ENCODE peak calls at places on chromosomes 5 and 9, in seven cellular contexts. One of them, this sample, is unnamed.

GRCh38 chr9:136695435-136695895 is 8.2 kb upstream of the AGPAT2 start:
- DNase-seq in H1: no peak
- DNase-seq in K562: no peak
- DNase-seq in HepG2: no peak
- DNase-seq in GM12878: no peak
- DNase-seq in SK-N-SH: no peak
- DNase-seq in HCT116: peak
- DNase-seq in this sample: peak

GRCh38 chr5:61053937-61054336 is 108.3 kb downstream of the SMIM15 start:
- DNase-seq in H1: no peak
- DNase-seq in SK-N-SH: no peak
- DNase-seq in HCT116: no peak
- DNase-seq in GM12878: no peak
- DNase-seq in K562: no peak
- DNase-seq in HepG2: peak
- DNase-seq in this sample: no peak

GRCh38 chr5:135569755-135570452 is 8.9 kb downstream of the CXCL14 start:
- DNase-seq in SK-N-SH: peak
- DNase-seq in HCT116: peak
- DNase-seq in H1: no peak
- DNase-seq in HepG2: peak
- DNase-seq in GM12878: no peak
- DNase-seq in K562: peak
- DNase-seq in this sample: peak

GRCh38 chr9:122389799-122390481 is 19.1 kb downstream of the PTGS1 start:
- DNase-seq in HepG2: no peak
- DNase-seq in K562: no peak
- DNase-seq in HCT116: no peak
- DNase-seq in H1: no peak
- DNase-seq in GM12878: no peak
- DNase-seq in SK-N-SH: no peak
- DNase-seq in this sample: peak

GRCh38 chr9:26650325-26650724 is 242.3 kb downstream of the CAAP1 start:
- DNase-seq in H1: no peak
- DNase-seq in HepG2: no peak
- DNase-seq in HCT116: no peak
- DNase-seq in SK-N-SH: no peak
- DNase-seq in GM12878: no peak
- DNase-seq in K562: no peak
- DNase-seq in this sample: no peak

GRCh38 chr9:15160673-15161072 is 146.3 kb downstream of the TTC39B start:
- DNase-seq in HCT116: no peak
- DNase-seq in SK-N-SH: no peak
- DNase-seq in HepG2: no peak
- DNase-seq in K562: no peak
- DNase-seq in GM12878: no peak
- DNase-seq in H1: no peak
- DNase-seq in this sample: no peak

GRCh38 chr9:137306546-137307254 is 4.6 kb upstream of the NRARP start:
- DNase-seq in GM12878: no peak
- DNase-seq in K562: no peak
- DNase-seq in HCT116: no peak
- DNase-seq in SK-N-SH: peak
- DNase-seq in HepG2: no peak
- DNase-seq in H1: no peak
- DNase-seq in this sample: no peak

GRCh38 chr9:32968101-32969011 is 33.1 kb downstream of the APTX start:
- DNase-seq in HCT116: peak
- DNase-seq in K562: peak
- DNase-seq in SK-N-SH: peak
- DNase-seq in H1: no peak
- DNase-seq in GM12878: no peak
- DNase-seq in HepG2: peak
- DNase-seq in this sample: peak

GRCh38 chr5:135320718-135321484 is 78.1 kb downstream of the MACROH2A1 start:
- DNase-seq in GM12878: no peak
- DNase-seq in K562: no peak
- DNase-seq in SK-N-SH: no peak
- DNase-seq in H1: no peak
- DNase-seq in HCT116: no peak
- DNase-seq in HepG2: no peak
- DNase-seq in this sample: no peak

GRCh38 chr5:35939639-35940038 is 1.2 kb upstream of the CAPSL start:
- DNase-seq in H1: no peak
- DNase-seq in SK-N-SH: no peak
- DNase-seq in HCT116: no peak
- DNase-seq in GM12878: no peak
- DNase-seq in K562: no peak
- DNase-seq in HepG2: no peak
- DNase-seq in this sample: no peak

GRCh38 chr9:136326777-136327312 is 494 bp upstream of the GPSM1 start:
- DNase-seq in GM12878: no peak
- DNase-seq in K562: no peak
- DNase-seq in SK-N-SH: no peak
- DNase-seq in HCT116: no peak
- DNase-seq in HepG2: no peak
- DNase-seq in H1: no peak
- DNase-seq in this sample: no peak

GRCh38 chr9:115015018-115015635 is 84.7 kb upstream of the TNFSF8 start:
- DNase-seq in GM12878: no peak
- DNase-seq in HCT116: peak
- DNase-seq in SK-N-SH: peak
- DNase-seq in HepG2: peak
- DNase-seq in K562: peak
- DNase-seq in H1: peak
- DNase-seq in this sample: peak

DNA sequence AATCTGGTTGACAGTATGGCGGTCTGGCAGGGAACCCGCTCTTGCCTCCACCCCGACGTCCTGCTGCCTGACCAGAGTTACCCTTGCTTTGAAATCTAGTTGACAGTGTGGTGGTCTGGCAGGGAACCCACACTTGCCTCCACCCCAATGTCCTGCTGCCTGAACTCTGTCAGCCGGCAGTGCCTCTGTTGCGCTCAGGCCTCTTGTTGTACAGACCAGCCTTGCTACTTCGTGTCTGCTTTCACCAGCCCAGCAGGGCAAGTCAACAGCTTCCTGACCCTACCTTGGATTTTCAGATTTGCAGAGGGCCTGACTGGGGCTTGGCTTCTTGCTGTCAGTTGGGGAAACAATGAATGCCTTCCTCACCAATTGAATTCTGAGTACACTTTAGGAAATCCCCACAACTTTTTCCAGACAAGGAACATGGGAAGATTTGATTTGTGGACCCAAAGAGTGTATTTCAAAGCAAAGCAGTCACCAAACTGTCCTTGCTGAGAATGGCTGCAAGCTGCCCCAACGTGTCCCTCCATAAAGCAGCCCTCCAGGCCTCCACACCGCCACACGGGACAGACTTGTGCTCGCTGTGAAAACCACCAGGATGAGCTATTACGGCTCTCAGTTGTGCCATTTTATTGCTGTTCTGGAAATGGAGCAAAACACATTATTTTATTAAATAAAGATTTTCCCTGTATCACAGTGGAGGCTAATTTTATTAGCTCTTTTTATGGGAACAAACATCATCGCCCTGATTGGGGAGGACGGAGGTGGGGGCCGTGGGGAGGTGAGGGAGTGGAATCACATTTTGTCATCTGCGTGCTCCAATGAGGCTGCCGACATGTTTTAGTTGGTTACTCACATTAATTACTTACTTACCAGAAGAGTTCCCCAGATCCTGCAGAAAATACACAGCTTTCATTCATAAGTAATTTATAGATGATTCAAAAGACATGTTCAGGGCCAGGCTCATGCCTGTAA is 189.3 kb downstream of the AOPEP start:
- DNase-seq in SK-N-SH: no peak
- DNase-seq in GM12878: no peak
- DNase-seq in HCT116: no peak
- DNase-seq in H1: no peak
- DNase-seq in HepG2: no peak
- DNase-seq in K562: no peak
- DNase-seq in this sample: no peak
- TF ChIP-seq JUND in SK-N-SH: no peak
- TF ChIP-seq JUND in GM12878: no peak
- TF ChIP-seq JUND in HCT116: no peak
- TF ChIP-seq JUND in H1: no peak
- TF ChIP-seq JUND in HepG2: no peak
- TF ChIP-seq JUND in K562: no peak
- TF ChIP-seq JUND in this sample: no peak

GRCh38 chr9:134661791-134662142 is 20.2 kb downstream of the COL5A1 start:
- DNase-seq in H1: no peak
- DNase-seq in HepG2: no peak
- DNase-seq in K562: no peak
- DNase-seq in HCT116: no peak
- DNase-seq in GM12878: no peak
- DNase-seq in SK-N-SH: peak
- DNase-seq in this sample: no peak

GRCh38 chr9:134663753-134664415 is 22.3 kb downstream of the COL5A1 start:
- DNase-seq in GM12878: no peak
- DNase-seq in K562: no peak
- DNase-seq in HCT116: no peak
- DNase-seq in HepG2: no peak
- DNase-seq in SK-N-SH: no peak
- DNase-seq in H1: no peak
- DNase-seq in this sample: no peak

GRCh38 chr9:134661299-134661698 is 19.7 kb downstream of the COL5A1 start:
- DNase-seq in HCT116: no peak
- DNase-seq in H1: no peak
- DNase-seq in HepG2: no peak
- DNase-seq in GM12878: no peak
- DNase-seq in K562: no peak
- DNase-seq in SK-N-SH: no peak
- DNase-seq in this sample: no peak

GRCh38 chr9:134663084-134663483 is 21.5 kb downstream of the COL5A1 start:
- DNase-seq in H1: no peak
- DNase-seq in K562: no peak
- DNase-seq in HepG2: no peak
- DNase-seq in SK-N-SH: no peak
- DNase-seq in GM12878: no peak
- DNase-seq in HCT116: no peak
- DNase-seq in this sample: no peak

GRCh38 chr9:134662143-134662876 is 20.7 kb downstream of the COL5A1 start:
- DNase-seq in K562: no peak
- DNase-seq in GM12878: no peak
- DNase-seq in HCT116: no peak
- DNase-seq in SK-N-SH: peak
- DNase-seq in H1: no peak
- DNase-seq in HepG2: no peak
- DNase-seq in this sample: no peak
- TF ChIP-seq JUND in K562: no peak
- TF ChIP-seq JUND in GM12878: no peak
- TF ChIP-seq JUND in HCT116: no peak
- TF ChIP-seq JUND in SK-N-SH: peak
- TF ChIP-seq JUND in H1: no peak
- TF ChIP-seq JUND in HepG2: no peak
- TF ChIP-seq JUND in this sample: no peak

GRCh38 chr5:64506567-64507321 is 929 bp downstream of the RGS7BP start:
- DNase-seq in SK-N-SH: peak
- DNase-seq in HepG2: no peak
- DNase-seq in HCT116: no peak
- DNase-seq in GM12878: no peak
- DNase-seq in K562: no peak
- DNase-seq in H1: peak
- DNase-seq in this sample: no peak
- TF ChIP-seq JUND in SK-N-SH: no peak
- TF ChIP-seq JUND in HepG2: no peak
- TF ChIP-seq JUND in HCT116: no peak
- TF ChIP-seq JUND in GM12878: no peak
- TF ChIP-seq JUND in K562: no peak
- TF ChIP-seq JUND in H1: no peak
- TF ChIP-seq JUND in this sample: no peak

DNA sequence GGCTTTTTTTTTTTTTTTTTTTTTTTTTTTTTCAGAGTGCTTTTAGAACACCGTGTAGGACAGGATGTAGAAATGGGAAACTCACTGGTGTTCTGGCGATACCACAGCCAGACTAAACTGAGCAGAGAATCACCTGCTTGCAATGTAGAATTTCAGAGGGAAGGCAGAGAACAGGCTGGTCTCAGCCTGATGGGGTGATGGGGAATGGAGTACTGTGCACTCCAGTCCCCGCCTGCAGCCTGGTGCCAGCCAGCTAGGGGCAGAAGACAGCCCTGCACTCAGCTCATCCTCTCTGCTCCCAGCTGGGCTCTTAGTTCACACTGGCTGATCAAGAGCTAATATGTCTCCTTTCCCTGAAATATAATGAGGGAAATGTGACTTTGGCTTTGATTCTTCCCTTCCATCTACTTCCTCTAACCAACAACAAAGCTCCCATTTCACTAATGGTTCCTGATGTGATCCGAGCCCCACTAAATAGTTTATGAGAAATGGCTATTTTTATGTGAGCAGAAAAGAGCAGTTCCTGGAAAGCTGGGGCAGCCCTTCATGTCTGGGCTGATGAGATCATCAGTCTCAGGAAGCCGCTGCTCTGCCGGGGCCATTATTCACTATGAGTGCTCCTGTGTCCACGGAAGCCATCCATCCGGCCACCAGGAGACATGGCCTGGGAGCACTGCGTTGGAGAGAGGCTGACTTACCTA is 209.7 kb downstream of the GADD45G start:
- DNase-seq in SK-N-SH: peak
- DNase-seq in HCT116: no peak
- DNase-seq in GM12878: no peak
- DNase-seq in H1: no peak
- DNase-seq in K562: no peak
- DNase-seq in HepG2: no peak
- DNase-seq in this sample: no peak
- TF ChIP-seq JUND in SK-N-SH: no peak
- TF ChIP-seq JUND in HCT116: no peak
- TF ChIP-seq JUND in GM12878: no peak
- TF ChIP-seq JUND in H1: no peak
- TF ChIP-seq JUND in K562: no peak
- TF ChIP-seq JUND in HepG2: no peak
- TF ChIP-seq JUND in this sample: no peak

This sample was measured in T47D.